ENCODE peak calls at places on chromosome 14, in six cellular contexts. F is cardiac fibroblast, K is AG10803, T is heart right ventricle, A is PC-3, V is DND-41. R is an unnamed sample.

GRCh38 chr14:76761198-76761848 is at the start of gene VASH1:
- DNase-seq in F (peak; percentile 78), K (peak; percentile 72), T (peak; percentile 74), A (peak; percentile 70), V (no peak), R (peak; percentile 69)

GRCh38 chr14:81927069-81927468 is 393.4 kb upstream of the SEL1L start:
- DNase-seq in F (peak; percentile 3), K (no peak), T (no peak), A (no peak), V (no peak), R (no peak)

GRCh38 chr14:52080171-52080800 is 11.4 kb upstream of the NID2 start:
- DNase-seq in F (peak; percentile 82), K (peak; percentile 83), T (no peak), A (peak; percentile 53), V (no peak), R (peak; percentile 72)

GRCh38 chr14:20971705-20972021 is 16.4 kb downstream of the RNASE2 start:
- DNase-seq in F (no peak), K (no peak), T (no peak), A (no peak), V (no peak), R (no peak)

GRCh38 chr14:50018236-50019210 is 97.8 kb downstream of the VCPKMT start:
- DNase-seq in F (no peak), K (peak; percentile 43), T (peak; percentile 49), A (peak; percentile 78), V (no peak), R (peak; percentile 43)

GRCh38 chr14:100375273-100375962 is 52.3 kb downstream of the SLC25A47 start:
- DNase-seq in F (peak; percentile 98), K (peak; percentile 99), T (peak; percentile 89), A (peak; percentile 44), V (peak; percentile 77), R (peak; percentile 94)

GRCh38 chr14:23365353-23366162 is 586 bp upstream of the EFS start:
- DNase-seq in F (no peak), K (no peak), T (no peak), A (peak; percentile 25), V (no peak), R (no peak)

GRCh38 chr14:69090187-69090789 is 62.6 kb downstream of the DCAF5 start:
- DNase-seq in F (peak; percentile 63), K (peak; percentile 34), T (peak; percentile 18), A (peak; percentile 82), V (peak; percentile 24), R (peak; percentile 49)

GRCh38 chr14:93708311-93708734 is 80.0 kb downstream of the PRIMA1 start:
- DNase-seq in F (no peak), K (no peak), T (no peak), A (no peak), V (no peak), R (no peak)

GRCh38 chr14:67285876-67286452 is 44.7 kb downstream of the PALS1 start:
- DNase-seq in F (peak; percentile 74), K (peak; percentile 64), T (no peak), A (peak; percentile 86), V (no peak), R (peak; percentile 61)

GRCh38 chr14:102221026-102221425 is 81.3 kb downstream of the WDR20 start:
- DNase-seq in F (no peak), K (peak; percentile 41), T (no peak), A (peak; percentile 77), V (no peak), R (peak; percentile 30)

GRCh38 chr14:100504372-100505078 is 82.7 kb downstream of the BEGAIN start:
- DNase-seq in F (no peak), K (no peak), T (no peak), A (peak; percentile 85), V (no peak), R (peak; percentile 19)

GRCh38 chr14:99602054-99602787 is 1.8 kb downstream of the CCDC85C start:
- DNase-seq in F (peak; percentile 26), K (peak; percentile 15), T (peak; percentile 48), A (peak; percentile 47), V (peak; percentile 26), R (no peak)

DNA sequence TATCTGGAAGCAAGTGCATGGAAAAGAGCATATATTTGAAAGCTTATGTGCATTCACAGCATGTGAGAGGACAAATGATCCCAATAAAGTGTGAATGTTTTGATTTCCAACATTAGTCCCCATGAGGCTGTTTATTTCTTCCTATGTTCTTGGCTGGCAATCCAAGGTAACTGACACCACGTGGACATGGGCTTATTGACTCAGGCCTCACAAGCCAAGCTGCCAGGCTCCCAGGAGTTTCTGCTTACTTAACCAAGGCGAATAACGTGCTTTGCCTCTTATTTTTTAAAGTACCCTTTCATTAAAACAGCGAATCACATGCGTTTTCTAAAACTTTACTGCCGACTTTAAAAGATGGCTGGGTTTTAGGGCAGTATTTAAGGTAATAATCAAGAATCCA is 441.7 kb downstream of the FUT8 start:
- DNase-seq in F (no peak), K (no peak), T (no peak), A (no peak), V (no peak), R (no peak)
- TF ChIP-seq CTCF in F (no peak), K (no peak), T (no peak), A (no peak), V (no peak), R (no peak)

GRCh38 chr14:60515244-60515695 is 6.3 kb downstream of the SIX6 start:
- DNase-seq in F (no peak), K (no peak), T (no peak), A (no peak), V (no peak), R (no peak)
- TF ChIP-seq CTCF in F (no peak), K (no peak), T (no peak), A (peak; percentile 14), V (no peak), R (no peak)

DNA sequence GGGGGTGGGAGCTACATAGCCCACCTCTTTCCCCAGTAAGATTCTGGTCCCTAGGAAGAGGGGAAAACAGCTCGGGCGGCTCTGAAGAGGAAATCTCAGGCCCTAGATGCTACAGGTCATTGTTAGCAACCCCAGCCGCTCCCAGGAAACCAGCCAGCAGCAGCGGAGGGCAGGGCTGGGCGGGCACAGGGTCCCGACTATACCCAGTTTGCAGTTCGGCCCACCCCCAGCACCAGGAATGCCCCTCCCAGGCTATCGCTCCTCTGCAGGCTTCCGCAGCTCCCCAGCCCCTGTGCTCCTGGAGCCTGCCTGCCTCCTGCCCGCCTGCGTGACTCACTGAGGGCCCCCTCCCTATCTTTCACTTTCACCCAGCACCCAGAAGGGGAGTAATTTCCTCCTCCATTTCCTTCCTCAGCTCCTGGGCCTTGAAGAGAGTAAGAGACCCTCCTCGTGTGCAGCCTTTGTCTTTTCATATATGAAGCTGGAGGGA is 27.2 kb upstream of the PNMA1 start:
- DNase-seq in F (peak; percentile 78), K (no peak), T (peak; percentile 84), A (peak; percentile 80), V (peak; percentile 92), R (peak; percentile 70)
- TF ChIP-seq CTCF in F (no peak), K (no peak), T (no peak), A (no peak), V (peak; percentile 25), R (no peak)

GRCh38 chr14:53217283-53217994 is 64.3 kb upstream of the DDHD1 start:
- DNase-seq in F (peak; percentile 59), K (peak; percentile 39), T (peak; percentile 56), A (peak; percentile 71), V (peak; percentile 93), R (peak; percentile 53)
- TF ChIP-seq CTCF in F (peak; percentile 31), K (no peak), T (peak; percentile 48), A (peak; percentile 54), V (peak; percentile 65), R (no peak)

DNA sequence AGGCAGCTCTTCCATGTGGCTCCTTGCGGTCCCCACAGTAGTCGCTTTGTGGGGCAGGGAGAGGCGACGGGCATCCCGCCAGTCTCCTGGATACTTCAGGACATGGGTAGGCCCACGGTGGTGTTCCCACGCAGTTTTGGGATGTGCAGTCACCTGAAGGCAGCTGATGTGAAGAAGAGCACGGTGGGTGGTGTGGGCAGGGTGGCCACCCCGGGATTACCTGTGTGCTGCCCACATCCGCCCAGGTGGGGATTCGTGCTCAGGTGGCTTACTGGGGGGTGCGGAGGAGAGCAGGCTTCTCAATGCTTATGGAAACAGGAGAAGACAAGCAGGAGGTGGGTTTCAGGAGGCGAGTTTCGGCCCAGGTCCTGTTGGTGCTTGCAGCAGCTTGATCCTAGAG is 28.4 kb upstream of the TDRD9 start:
- DNase-seq in F (no peak), K (no peak), T (no peak), A (no peak), V (no peak), R (no peak)
- TF ChIP-seq CTCF in F (no peak), K (no peak), T (no peak), A (no peak), V (no peak), R (no peak)

DNA sequence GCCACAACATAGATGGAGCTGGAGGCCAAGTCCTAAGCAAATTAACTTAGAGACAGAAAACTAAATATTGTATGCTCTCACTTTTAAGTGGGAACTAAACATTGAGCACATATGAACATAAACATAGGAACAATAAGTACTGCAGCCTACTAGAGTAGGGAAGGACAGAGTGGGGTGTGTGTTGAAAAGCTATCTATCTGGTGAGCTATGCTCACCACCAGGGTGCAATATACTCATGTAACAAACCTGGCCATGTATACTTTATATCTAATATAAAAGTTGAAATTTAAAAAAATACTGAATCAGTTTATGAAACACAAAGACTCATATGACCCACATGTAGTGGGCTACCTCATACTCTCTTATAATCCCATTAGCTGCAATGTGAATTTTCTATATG is 1305.0 kb downstream of the LRFN5 start:
- DNase-seq in F (peak; percentile 1), K (no peak), T (no peak), A (peak; percentile 39), V (no peak), R (peak; percentile 8)
- TF ChIP-seq CTCF in F (no peak), K (no peak), T (no peak), A (peak; percentile 54), V (no peak), R (peak; percentile 26)

GRCh38 chr14:73759714-73760597 is 45.8 kb upstream of the PNMA1 start:
- DNase-seq in F (peak; percentile 99), K (peak; percentile 99), T (peak; percentile 95), A (peak; percentile 98), V (peak; percentile 94), R (peak; percentile 98)
- TF ChIP-seq CTCF in F (no peak), K (peak; percentile 1), T (no peak), A (no peak), V (peak; percentile 17), R (no peak)